ENCODE peak calls at places on chromosomes 13 and 19, in five cellular contexts. R is breast epithelium, W is right lobe of liver, I is tibial nerve, L is left lung. B is an unnamed sample. For H3K9me3, the result is how much of the 10 kb centered on the place peaks cover.

GRCh38 chr13:40221460-40222201 is 444.8 kb downstream of the FOXO1 start:
- DNase-seq in R (peak), W (no peak), I (no peak), L (no peak), B (no peak)

GRCh38 chr19:16957151-16957662 is 68.4 kb downstream of the F2RL3 start:
- DNase-seq in R (peak), W (no peak), I (no peak), L (no peak), B (no peak)

GRCh38 chr13:32857077-32857476 is 159.1 kb upstream of the KL start:
- DNase-seq in R (no peak), W (no peak), I (no peak), L (no peak), B (no peak)

GRCh38 chr19:5115771-5116202 is 146.9 kb downstream of the KDM4B start:
- DNase-seq in R (no peak), W (no peak), I (no peak), L (no peak), B (no peak)

GRCh38 chr19:32688315-32688714 is 3.3 kb upstream of the NUDT19 start:
- DNase-seq in R (no peak), W (no peak), I (no peak), L (no peak), B (no peak)

GRCh38 chr19:2087621-2088100 is 8.5 kb downstream of the MOB3A start:
- DNase-seq in R (no peak), W (no peak), I (no peak), L (no peak), B (peak)

GRCh38 chr13:39538826-39539555 is 64.0 kb downstream of the LHFPL6 start:
- DNase-seq in R (no peak), W (no peak), I (no peak), L (no peak), B (no peak)

GRCh38 chr13:110047511-110047910 is 259.4 kb downstream of the COL4A1 start:
- DNase-seq in R (no peak), W (peak), I (no peak), L (no peak), B (no peak)

GRCh38 chr19:13850910-13851753 is 25.8 kb upstream of the NANOS3 start:
- DNase-seq in R (peak), W (peak), I (peak), L (peak), B (peak)

GRCh38 chr13:109844396-109844795 is 58.0 kb upstream of the IRS2 start:
- DNase-seq in R (no peak), W (no peak), I (no peak), L (no peak), B (no peak)

GRCh38 chr13:43529796-43530195 is 257.0 kb downstream of the ENOX1 start:
- DNase-seq in R (no peak), W (no peak), I (no peak), L (no peak), B (no peak)

GRCh38 chr13:94656766-94657165 is 55.1 kb downstream of the GPR180 start:
- DNase-seq in R (no peak), W (no peak), I (no peak), L (no peak), B (no peak)

GRCh38 chr19:28218728-28219127 is 994.2 kb downstream of the UQCRFS1 start:
- DNase-seq in R (no peak), W (no peak), I (no peak), L (no peak), B (no peak)
- H3K9me3 ChIP-seq in R (under half), W (under half), I (under half), L (under half), B (under half)

GRCh38 chr19:11480927-11481776 is at the start of gene ELAVL3:
- DNase-seq in R (no peak), W (no peak), I (no peak), L (no peak), B (no peak)

GRCh38 chr19:11481777-11482383 is 1.0 kb upstream of the ELAVL3 start:
- DNase-seq in R (peak), W (peak), I (no peak), L (peak), B (peak)

GRCh38 chr19:11480081-11480926 is 542 bp downstream of the ELAVL3 start:
- DNase-seq in R (no peak), W (no peak), I (no peak), L (peak), B (no peak)

GRCh38 chr19:11483176-11484111 is 2.6 kb upstream of the ELAVL3 start:
- DNase-seq in R (no peak), W (peak), I (no peak), L (no peak), B (no peak)

DNA sequence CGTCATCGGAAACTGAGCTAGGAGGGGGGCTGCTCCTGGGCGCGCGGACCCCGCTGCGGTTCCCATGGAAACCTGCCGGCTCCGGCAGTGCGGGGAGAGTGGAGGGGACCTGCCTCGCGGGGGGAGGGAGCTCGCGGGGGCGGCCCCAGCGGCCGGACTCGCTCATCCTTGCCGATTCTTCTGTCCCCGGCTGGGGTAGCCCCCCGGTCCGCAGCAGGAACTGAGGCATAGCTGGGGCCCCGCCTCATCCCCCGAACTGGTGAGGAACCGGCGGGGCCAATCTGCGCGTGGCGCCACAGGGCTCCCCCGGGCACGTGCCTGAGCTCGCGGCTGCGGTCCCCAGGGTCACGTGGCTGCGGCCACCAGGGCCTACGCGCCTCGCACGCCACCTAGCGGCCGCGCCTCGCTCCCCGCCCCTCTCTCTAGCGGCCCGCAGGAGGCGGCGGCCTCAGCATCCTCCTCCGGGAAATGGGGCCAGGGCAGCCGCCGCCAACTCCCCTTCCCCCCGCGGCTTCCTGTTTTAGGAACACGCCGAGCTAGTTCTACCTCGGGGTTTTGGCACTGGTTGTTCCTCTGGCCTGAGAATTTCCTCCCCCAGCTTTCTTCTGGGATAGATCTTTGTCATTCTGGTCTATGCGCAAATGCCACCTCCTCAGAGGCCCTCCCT is 1.7 kb upstream of the ELAVL3 start:
- DNase-seq in R (peak), W (peak), I (peak), L (peak), B (peak)
- H3K27ac ChIP-seq in R (no peak), W (no peak), I (no peak), L (no peak), B (no peak)

DNA sequence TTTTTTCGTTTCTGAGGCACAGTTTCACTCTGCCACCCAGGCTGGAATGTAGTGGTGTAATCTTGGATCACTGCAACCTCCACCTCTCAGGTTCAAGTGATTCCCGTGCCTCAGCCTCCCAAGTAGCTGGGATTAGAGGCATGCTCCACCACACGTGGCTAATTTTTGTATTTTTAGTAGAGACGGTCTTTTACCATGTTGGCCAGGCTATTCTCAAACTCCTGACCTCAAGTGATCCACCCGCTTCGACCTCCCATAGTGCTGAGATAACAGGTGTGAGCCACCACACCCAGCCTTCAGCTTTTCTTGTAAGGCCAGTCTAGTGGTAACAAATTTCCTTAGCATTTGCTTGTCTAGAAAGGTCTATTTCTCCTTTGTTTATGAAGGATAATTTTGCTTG is 46.2 kb downstream of the ZNF568 start:
- DNase-seq in R (no peak), W (no peak), I (no peak), L (no peak), B (no peak)
- H3K9me3 ChIP-seq in R (under half), W (under half), I (under half), L (under half), B (under half)

DNA sequence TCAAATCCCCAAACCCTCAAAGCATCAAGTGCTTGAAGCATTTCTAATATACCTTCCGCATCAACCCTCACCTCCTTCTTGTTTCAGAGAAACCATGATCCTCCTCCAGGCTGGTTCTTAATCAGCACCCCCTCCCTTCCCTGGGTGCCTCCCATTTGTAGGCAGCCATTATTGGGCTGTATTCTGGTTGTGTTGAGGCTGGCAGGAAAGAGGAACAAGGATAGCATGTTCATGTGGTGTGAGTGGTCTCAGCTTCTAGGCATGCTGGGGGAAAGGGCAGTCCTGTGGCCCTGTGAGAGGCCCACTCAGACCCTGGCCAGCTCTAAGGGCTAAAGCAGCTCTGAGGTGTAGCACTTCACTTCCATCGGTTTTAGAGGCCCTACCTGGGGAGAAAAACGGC is 18.9 kb upstream of the TRIM13 start:
- DNase-seq in R (no peak), W (no peak), I (no peak), L (no peak), B (no peak)
- H3K27ac ChIP-seq in R (no peak), W (no peak), I (no peak), L (no peak), B (no peak)

B was measured in spleen.